ENCODE peak calls at places on chromosomes 5 and 9, in five cellular contexts. N is fibroblast of mammary gland, T is ovary, H is fibroblast of lung, C is AG10803. I is an unnamed sample.
A peak's percentile ranks its signal among the peaks of the same experiment; 100 is the strongest.

GRCh38 chr9:14183001-14183400 is 130.9 kb downstream of the NFIB start:
- DNase-seq in N (no peak), T (no peak), H (no peak), C (no peak), I (no peak)

GRCh38 chr5:115432691-115433090 is 111.9 kb downstream of the FEM1C start:
- DNase-seq in N (peak; percentile 56), T (no peak), H (peak; percentile 76), C (no peak), I (peak; percentile 29)

GRCh38 chr5:32707394-32707997 is 3.6 kb upstream of the NPR3 start:
- DNase-seq in N (peak; percentile 52), T (no peak), H (peak; percentile 34), C (peak; percentile 47), I (no peak)

GRCh38 chr5:135891280-135891679 is 4.4 kb downstream of the IL9 start:
- DNase-seq in N (no peak), T (no peak), H (no peak), C (no peak), I (no peak)

GRCh38 chr5:164370841-164371240 is 865.4 kb downstream of the MAT2B start:
- DNase-seq in N (peak; percentile 5), T (no peak), H (no peak), C (no peak), I (no peak)

GRCh38 chr5:43042626-43043399 is 2.7 kb upstream of the ANXA2R start:
- DNase-seq in N (peak; percentile 69), T (peak; percentile 74), H (peak; percentile 80), C (peak; percentile 69), I (no peak)

GRCh38 chr5:98402130-98402529 is 371.3 kb upstream of the RGMB start:
- DNase-seq in N (no peak), T (no peak), H (peak; percentile 47), C (no peak), I (no peak)

GRCh38 chr9:130444565-130445221 is at the start of gene ASS1:
- DNase-seq in N (no peak), T (peak; percentile 75), H (no peak), C (peak; percentile 52), I (peak; percentile 16)

GRCh38 chr5:95600557-95600956 is 19.3 kb upstream of the GPR150 start:
- DNase-seq in N (no peak), T (no peak), H (peak; percentile 58), C (peak; percentile 79), I (no peak)

GRCh38 chr5:163997965-163998364 is 492.5 kb downstream of the MAT2B start:
- DNase-seq in N (no peak), T (no peak), H (no peak), C (no peak), I (no peak)

GRCh38 chr9:70948744-70949143 is 172.7 kb downstream of the TRPM3 start:
- DNase-seq in N (no peak), T (no peak), H (no peak), C (no peak), I (no peak)

GRCh38 chr9:79686381-79687130 is 114.8 kb downstream of the TLE4 start:
- DNase-seq in N (peak; percentile 93), T (no peak), H (peak; percentile 99), C (peak; percentile 94), I (peak; percentile 76)

GRCh38 chr5:2591777-2592453 is 159.6 kb downstream of the IRX2 start:
- DNase-seq in N (no peak), T (no peak), H (no peak), C (no peak), I (no peak)

GRCh38 chr9:112006361-112007020 is 109.9 kb downstream of the UGCG start:
- DNase-seq in N (no peak), T (no peak), H (no peak), C (no peak), I (no peak)

GRCh38 chr5:112718344-112718743 is 19.3 kb upstream of the APC start:
- DNase-seq in N (no peak), T (no peak), H (no peak), C (no peak), I (no peak)

GRCh38 chr9:29778281-29778849 is 2205.1 kb upstream of the C9orf72 start:
- DNase-seq in N (no peak), T (no peak), H (no peak), C (no peak), I (no peak)

GRCh38 chr9:79570449-79571308 is 1.1 kb upstream of the TLE4 start:
- DNase-seq in N (peak; percentile 47), T (peak; percentile 69), H (peak; percentile 63), C (peak; percentile 59), I (no peak)

GRCh38 chr5:111748304-111748763 is 8.7 kb downstream of the NREP start:
- DNase-seq in N (peak; percentile 96), T (no peak), H (peak; percentile 98), C (peak; percentile 82), I (peak; percentile 86)

GRCh38 chr9:112065781-112066606 is 109.1 kb downstream of the SUSD1 start:
- DNase-seq in N (peak; percentile 89), T (no peak), H (peak; percentile 89), C (no peak), I (no peak)

GRCh38 chr9:137709411-137710101 is 90.8 kb downstream of the EHMT1 start:
- DNase-seq in N (no peak), T (no peak), H (no peak), C (no peak), I (no peak)

GRCh38 chr5:137296213-137296702 is 202.9 kb downstream of the SPOCK1 start:
- DNase-seq in N (no peak), T (no peak), H (peak; percentile 89), C (no peak), I (peak; percentile 85)

GRCh38 chr5:95863383-95863757 is 40.8 kb upstream of the GLRX start:
- DNase-seq in N (peak; percentile 91), T (no peak), H (no peak), C (peak; percentile 82), I (peak; percentile 45)

GRCh38 chr5:57082441-57083067 is 91.3 kb upstream of the GPBP1 start:
- DNase-seq in N (peak; percentile 17), T (no peak), H (no peak), C (peak; percentile 5), I (no peak)

GRCh38 chr5:44997506-44997905 is 188.8 kb downstream of the MRPS30 start:
- DNase-seq in N (no peak), T (no peak), H (no peak), C (no peak), I (no peak)

GRCh38 chr5:4245076-4245475 is 649.4 kb downstream of the IRX1 start:
- DNase-seq in N (no peak), T (no peak), H (no peak), C (no peak), I (no peak)

GRCh38 chr5:135533346-135533745 is 2.4 kb downstream of the NEUROG1 start:
- DNase-seq in N (no peak), T (no peak), H (no peak), C (no peak), I (no peak)

GRCh38 chr9:16701347-16701746 is 169.1 kb downstream of the BNC2 start:
- DNase-seq in N (no peak), T (no peak), H (no peak), C (no peak), I (no peak)

GRCh38 chr9:109369285-109369684 is 48.4 kb upstream of the EPB41L4B start:
- DNase-seq in N (no peak), T (no peak), H (no peak), C (no peak), I (no peak)

GRCh38 chr9:108057421-108058136 is 568.0 kb upstream of the KLF4 start:
- DNase-seq in N (peak; percentile 98), T (peak; percentile 36), H (peak; percentile 98), C (peak; percentile 97), I (peak; percentile 83)

GRCh38 chr5:144141581-144141980 is 28.9 kb downstream of the YIPF5 start:
- DNase-seq in N (no peak), T (no peak), H (no peak), C (no peak), I (no peak)

GRCh38 chr9:18829858-18830257 is 203.2 kb downstream of the SAXO1 start:
- DNase-seq in N (peak; percentile 72), T (no peak), H (peak; percentile 82), C (peak; percentile 51), I (no peak)

DNA sequence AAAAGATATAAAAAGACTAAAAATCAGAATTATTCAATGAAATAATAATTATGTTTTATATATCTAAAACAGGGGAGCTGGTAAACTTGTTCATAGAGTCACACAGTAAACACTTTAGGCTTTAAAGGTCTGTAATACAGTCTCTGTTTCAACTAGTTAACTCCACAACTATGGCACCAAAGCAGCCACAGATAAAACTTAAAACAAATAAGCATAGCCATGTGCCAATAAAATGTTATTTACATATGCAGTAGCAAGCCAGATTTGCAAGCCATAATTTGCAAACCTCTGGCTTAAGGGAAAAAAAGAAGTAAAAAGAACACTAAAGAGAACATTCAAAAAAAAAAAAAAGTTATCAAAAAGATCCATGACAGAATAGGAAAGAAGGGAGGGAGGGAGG is 24.9 kb downstream of the RICTOR start:
- DNase-seq in N (no peak), T (no peak), H (no peak), C (no peak), I (no peak)
- TF ChIP-seq CTCF in N (no peak), T (no peak), H (no peak), C (no peak), I (no peak)

GRCh38 chr9:35350827-35351549 is 138.9 kb upstream of the RUSC2 start:
- DNase-seq in N (peak; percentile 96), T (no peak), H (peak; percentile 81), C (peak; percentile 74), I (peak; percentile 85)
- TF ChIP-seq CTCF in N (no peak), T (no peak), H (no peak), C (no peak), I (no peak)

DNA sequence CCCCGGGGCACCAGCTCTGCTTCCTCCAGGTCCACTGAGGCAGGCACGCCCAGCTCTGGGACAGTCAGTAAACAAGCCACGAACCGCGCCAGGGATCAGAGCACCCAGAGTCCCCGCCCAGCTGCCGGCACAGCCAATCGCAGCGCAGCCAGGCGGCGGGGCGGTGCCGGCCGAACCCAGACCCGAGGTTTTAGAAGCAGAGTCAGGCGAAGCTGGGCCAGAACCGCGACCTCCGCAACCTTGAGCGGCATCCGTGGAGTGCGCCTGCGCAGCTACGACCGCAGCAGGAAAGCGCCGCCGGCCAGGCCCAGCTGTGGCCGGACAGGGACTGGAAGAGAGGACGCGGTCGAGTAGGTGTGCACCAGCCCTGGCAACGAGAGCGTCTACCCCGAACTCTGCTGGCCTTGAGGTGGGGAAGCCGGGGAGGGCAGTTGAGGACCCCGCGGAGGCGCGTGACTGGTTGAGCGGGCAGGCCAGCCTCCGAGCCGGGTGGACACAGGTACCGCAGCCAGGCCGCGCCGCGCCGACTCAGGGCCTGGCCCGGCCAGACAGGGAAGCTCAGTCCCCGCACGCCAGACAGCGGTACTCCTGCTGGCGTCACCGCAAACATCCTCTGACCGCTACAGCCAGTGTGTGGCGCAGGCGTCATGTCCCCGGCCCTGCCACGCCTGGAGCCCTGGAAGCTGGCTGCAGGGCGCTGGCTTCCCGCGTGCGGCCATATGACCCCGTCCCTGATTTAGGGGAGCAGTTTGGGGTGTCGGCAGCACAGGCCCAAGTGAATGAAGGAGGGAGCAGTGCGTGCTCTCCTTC is at the start of gene CTSL:
- DNase-seq in N (peak; percentile 90), T (peak; percentile 95), H (peak; percentile 84), C (peak; percentile 90), I (peak; percentile 74)
- TF ChIP-seq CTCF in N (no peak), T (no peak), H (no peak), C (peak; percentile 24), I (peak; percentile 22)

DNA sequence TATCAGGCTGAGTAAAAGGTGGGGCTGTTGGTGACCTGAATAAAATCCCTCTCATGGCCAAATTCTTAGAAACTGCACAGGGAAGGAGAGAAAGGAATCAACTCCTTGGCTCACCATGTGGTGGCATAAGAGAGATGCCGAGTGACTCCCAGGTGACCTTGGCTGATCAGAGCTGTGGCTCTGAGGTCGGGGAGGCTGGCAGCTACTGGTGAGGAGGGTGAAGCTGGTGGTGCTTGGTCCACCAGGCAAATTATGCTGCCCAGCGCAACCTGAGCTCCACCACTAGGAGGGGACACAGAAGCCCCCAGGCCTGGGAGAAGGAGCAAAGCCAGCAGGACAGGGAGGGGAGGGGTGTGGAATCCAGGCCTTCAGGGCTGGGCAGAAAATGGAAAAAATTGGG is 111.2 kb upstream of the IL12B start:
- DNase-seq in N (peak; percentile 10), T (no peak), H (no peak), C (no peak), I (no peak)
- TF ChIP-seq CTCF in N (peak; percentile 13), T (no peak), H (peak; percentile 18), C (peak; percentile 23), I (peak; percentile 12)